ENCODE peak calls at places on chromosome 1, in nine cellular contexts. One of them, this sample, is unnamed.

GRCh38 chr1:26538480-26539412 is 9.2 kb downstream of the RPS6KA1 start:
- DNase-seq in transverse colon: peak; percentile 59
- DNase-seq in IMR-90: peak; percentile 26
- DNase-seq in ovary: no peak
- DNase-seq in esophagus muscularis mucosa: no peak
- DNase-seq in spleen: no peak
- DNase-seq in esophagus squamous epithelium: no peak
- DNase-seq in uterus: no peak
- DNase-seq in heart left ventricle: no peak
- DNase-seq in this sample: peak; percentile 51

GRCh38 chr1:43757343-43758053 is 50.2 kb downstream of the ST3GAL3 start:
- DNase-seq in transverse colon: no peak
- DNase-seq in IMR-90: no peak
- DNase-seq in ovary: no peak
- DNase-seq in esophagus muscularis mucosa: no peak
- DNase-seq in spleen: no peak
- DNase-seq in esophagus squamous epithelium: no peak
- DNase-seq in uterus: no peak
- DNase-seq in heart left ventricle: no peak
- DNase-seq in this sample: no peak

GRCh38 chr1:63912643-63913042 is 138.8 kb downstream of the ROR1 start:
- DNase-seq in transverse colon: no peak
- DNase-seq in IMR-90: no peak
- DNase-seq in ovary: peak; percentile 24
- DNase-seq in esophagus muscularis mucosa: no peak
- DNase-seq in spleen: no peak
- DNase-seq in esophagus squamous epithelium: no peak
- DNase-seq in uterus: no peak
- DNase-seq in heart left ventricle: no peak
- DNase-seq in this sample: peak; percentile 37

GRCh38 chr1:233373226-233373625 is 45.7 kb downstream of the MAP3K21 start:
- DNase-seq in transverse colon: no peak
- DNase-seq in IMR-90: no peak
- DNase-seq in ovary: no peak
- DNase-seq in esophagus muscularis mucosa: no peak
- DNase-seq in spleen: no peak
- DNase-seq in esophagus squamous epithelium: no peak
- DNase-seq in uterus: no peak
- DNase-seq in heart left ventricle: no peak
- DNase-seq in this sample: no peak

GRCh38 chr1:196400478-196401453 is 207.5 kb downstream of the KCNT2 start:
- DNase-seq in transverse colon: peak; percentile 8
- DNase-seq in IMR-90: peak; percentile 42
- DNase-seq in ovary: peak; percentile 75
- DNase-seq in esophagus muscularis mucosa: no peak
- DNase-seq in spleen: no peak
- DNase-seq in esophagus squamous epithelium: no peak
- DNase-seq in uterus: no peak
- DNase-seq in heart left ventricle: no peak
- DNase-seq in this sample: peak; percentile 63

GRCh38 chr1:73104749-73105148 is 822.4 kb upstream of the NEGR1 start:
- DNase-seq in transverse colon: no peak
- DNase-seq in IMR-90: no peak
- DNase-seq in ovary: no peak
- DNase-seq in esophagus muscularis mucosa: no peak
- DNase-seq in spleen: peak; percentile 71
- DNase-seq in esophagus squamous epithelium: no peak
- DNase-seq in uterus: no peak
- DNase-seq in heart left ventricle: no peak
- DNase-seq in this sample: no peak

GRCh38 chr1:31447210-31447609 is 34.2 kb downstream of the SERINC2 start:
- DNase-seq in transverse colon: no peak
- DNase-seq in IMR-90: no peak
- DNase-seq in ovary: no peak
- DNase-seq in esophagus muscularis mucosa: no peak
- DNase-seq in spleen: no peak
- DNase-seq in esophagus squamous epithelium: no peak
- DNase-seq in uterus: no peak
- DNase-seq in heart left ventricle: no peak
- DNase-seq in this sample: no peak

GRCh38 chr1:39117985-39118384 is 86.5 kb upstream of the MACF1 start:
- DNase-seq in transverse colon: no peak
- DNase-seq in IMR-90: no peak
- DNase-seq in ovary: no peak
- DNase-seq in esophagus muscularis mucosa: no peak
- DNase-seq in spleen: no peak
- DNase-seq in esophagus squamous epithelium: no peak
- DNase-seq in uterus: no peak
- DNase-seq in heart left ventricle: no peak
- DNase-seq in this sample: no peak

GRCh38 chr1:11502516-11502915 is 23.6 kb downstream of the DISP3 start:
- DNase-seq in transverse colon: no peak
- DNase-seq in IMR-90: no peak
- DNase-seq in ovary: no peak
- DNase-seq in esophagus muscularis mucosa: no peak
- DNase-seq in spleen: no peak
- DNase-seq in esophagus squamous epithelium: no peak
- DNase-seq in uterus: no peak
- DNase-seq in heart left ventricle: no peak
- DNase-seq in this sample: no peak

GRCh38 chr1:219130536-219130935 is 43.1 kb upstream of the LYPLAL1 start:
- DNase-seq in transverse colon: no peak
- DNase-seq in IMR-90: peak; percentile 51
- DNase-seq in ovary: no peak
- DNase-seq in esophagus muscularis mucosa: no peak
- DNase-seq in spleen: no peak
- DNase-seq in esophagus squamous epithelium: no peak
- DNase-seq in uterus: no peak
- DNase-seq in heart left ventricle: no peak
- DNase-seq in this sample: no peak

GRCh38 chr1:81801834-81802531 is 1.2 kb downstream of the ADGRL2 start:
- DNase-seq in transverse colon: no peak
- DNase-seq in IMR-90: peak; percentile 40
- DNase-seq in ovary: peak; percentile 38
- DNase-seq in esophagus muscularis mucosa: no peak
- DNase-seq in spleen: no peak
- DNase-seq in esophagus squamous epithelium: no peak
- DNase-seq in uterus: no peak
- DNase-seq in heart left ventricle: peak; percentile 65
- DNase-seq in this sample: peak; percentile 41

GRCh38 chr1:110207831-110208230 is 2.3 kb upstream of the KCNC4 start:
- DNase-seq in transverse colon: peak; percentile 74
- DNase-seq in IMR-90: peak; percentile 38
- DNase-seq in ovary: peak; percentile 63
- DNase-seq in esophagus muscularis mucosa: no peak
- DNase-seq in spleen: peak; percentile 90
- DNase-seq in esophagus squamous epithelium: no peak
- DNase-seq in uterus: peak; percentile 59
- DNase-seq in heart left ventricle: peak; percentile 81
- DNase-seq in this sample: peak; percentile 79

GRCh38 chr1:53294557-53294956 is 33.3 kb downstream of the LRP8 start:
- DNase-seq in transverse colon: no peak
- DNase-seq in IMR-90: peak; percentile 78
- DNase-seq in ovary: no peak
- DNase-seq in esophagus muscularis mucosa: no peak
- DNase-seq in spleen: no peak
- DNase-seq in esophagus squamous epithelium: no peak
- DNase-seq in uterus: no peak
- DNase-seq in heart left ventricle: no peak
- DNase-seq in this sample: no peak
- H3K27ac ChIP-seq in transverse colon: peak overlapping the region; percentile 80
- H3K27ac ChIP-seq in IMR-90: no peak overlapping the region
- H3K27ac ChIP-seq in ovary: no peak overlapping the region
- H3K27ac ChIP-seq in esophagus muscularis mucosa: no peak overlapping the region
- H3K27ac ChIP-seq in spleen: no peak overlapping the region
- H3K27ac ChIP-seq in esophagus squamous epithelium: no peak overlapping the region
- H3K27ac ChIP-seq in uterus: no peak overlapping the region
- H3K27ac ChIP-seq in heart left ventricle: no peak overlapping the region
- H3K27ac ChIP-seq in this sample: no peak overlapping the region

GRCh38 chr1:159009704-159010361 is at the start of gene IFI16:
- DNase-seq in transverse colon: peak; percentile 34
- DNase-seq in IMR-90: peak; percentile 96
- DNase-seq in ovary: peak; percentile 49
- DNase-seq in esophagus muscularis mucosa: no peak
- DNase-seq in spleen: no peak
- DNase-seq in esophagus squamous epithelium: no peak
- DNase-seq in uterus: peak; percentile 78
- DNase-seq in heart left ventricle: no peak
- DNase-seq in this sample: peak; percentile 65
- TF ChIP-seq POLR2A in transverse colon: peak; percentile 77
- TF ChIP-seq POLR2A in IMR-90: peak; percentile 57
- TF ChIP-seq POLR2A in ovary: peak; percentile 69
- TF ChIP-seq POLR2A in esophagus muscularis mucosa: no peak
- TF ChIP-seq POLR2A in spleen: peak; percentile 93
- TF ChIP-seq POLR2A in esophagus squamous epithelium: peak; percentile 65
- TF ChIP-seq POLR2A in uterus: peak; percentile 68
- TF ChIP-seq POLR2A in heart left ventricle: peak; percentile 68
- TF ChIP-seq POLR2A in this sample: no peak

GRCh38 chr1:207873055-207873890 is 37.7 kb downstream of the CD34 start:
- DNase-seq in transverse colon: no peak
- DNase-seq in IMR-90: no peak
- DNase-seq in ovary: no peak
- DNase-seq in esophagus muscularis mucosa: no peak
- DNase-seq in spleen: no peak
- DNase-seq in esophagus squamous epithelium: no peak
- DNase-seq in uterus: no peak
- DNase-seq in heart left ventricle: no peak
- DNase-seq in this sample: no peak
- H3K27ac ChIP-seq in transverse colon: peak overlapping the region; percentile 30
- H3K27ac ChIP-seq in IMR-90: no peak overlapping the region
- H3K27ac ChIP-seq in ovary: no peak overlapping the region
- H3K27ac ChIP-seq in esophagus muscularis mucosa: peak overlapping the region; percentile 23
- H3K27ac ChIP-seq in spleen: peak overlapping the region; percentile 67
- H3K27ac ChIP-seq in esophagus squamous epithelium: peak overlapping the region; percentile 22
- H3K27ac ChIP-seq in uterus: peak overlapping the region; percentile 5
- H3K27ac ChIP-seq in heart left ventricle: no peak overlapping the region
- H3K27ac ChIP-seq in this sample: no peak overlapping the region

GRCh38 chr1:23278717-23279116 is 61.4 kb upstream of the HTR1D start:
- DNase-seq in transverse colon: no peak
- DNase-seq in IMR-90: no peak
- DNase-seq in ovary: no peak
- DNase-seq in esophagus muscularis mucosa: no peak
- DNase-seq in spleen: no peak
- DNase-seq in esophagus squamous epithelium: no peak
- DNase-seq in uterus: no peak
- DNase-seq in heart left ventricle: no peak
- DNase-seq in this sample: no peak
- TF ChIP-seq POLR2A in transverse colon: no peak
- TF ChIP-seq POLR2A in IMR-90: no peak
- TF ChIP-seq POLR2A in ovary: no peak
- TF ChIP-seq POLR2A in esophagus muscularis mucosa: no peak
- TF ChIP-seq POLR2A in spleen: no peak
- TF ChIP-seq POLR2A in esophagus squamous epithelium: no peak
- TF ChIP-seq POLR2A in uterus: no peak
- TF ChIP-seq POLR2A in heart left ventricle: no peak
- TF ChIP-seq POLR2A in this sample: no peak

GRCh38 chr1:210237514-210237913 is 4.9 kb downstream of the SERTAD4 start:
- DNase-seq in transverse colon: no peak
- DNase-seq in IMR-90: no peak
- DNase-seq in ovary: no peak
- DNase-seq in esophagus muscularis mucosa: peak; percentile 57
- DNase-seq in spleen: no peak
- DNase-seq in esophagus squamous epithelium: no peak
- DNase-seq in uterus: no peak
- DNase-seq in heart left ventricle: no peak
- DNase-seq in this sample: no peak
- H3K27ac ChIP-seq in transverse colon: peak overlapping the region; percentile 91
- H3K27ac ChIP-seq in IMR-90: no peak overlapping the region
- H3K27ac ChIP-seq in ovary: no peak overlapping the region
- H3K27ac ChIP-seq in esophagus muscularis mucosa: peak overlapping the region; percentile 85
- H3K27ac ChIP-seq in spleen: no peak overlapping the region
- H3K27ac ChIP-seq in esophagus squamous epithelium: peak overlapping the region; percentile 65
- H3K27ac ChIP-seq in uterus: peak overlapping the region; percentile 95
- H3K27ac ChIP-seq in heart left ventricle: peak overlapping the region; percentile 82
- H3K27ac ChIP-seq in this sample: no peak overlapping the region

This sample was measured in testis.